ENCODE peak calls at places on chromosome 12, in nine cellular contexts. One of them, this sample, is unnamed.

GRCh38 chr12:54460317-54460935 is 13.0 kb downstream of the GTSF1 start:
- DNase-seq in OCI-LY7: no peak
- DNase-seq in HuH-7.5: no peak
- DNase-seq in KG1: no peak
- DNase-seq in astrocyte: no peak
- DNase-seq in astrocyte of the cerebellum: no peak
- DNase-seq in stimulated activated CD8-positive, alpha-beta memory T cell treated with anti-CD3 and anti-CD28 coated beads, Interleukin-7, amount 100 ng/mL, for 1 hour: no peak
- DNase-seq in HEK293T: no peak
- DNase-seq in ovary: no peak
- DNase-seq in this sample: no peak

GRCh38 chr12:16121953-16122352 is 155.5 kb downstream of the SLC15A5 start:
- DNase-seq in astrocyte: no peak
- DNase-seq in HuH-7.5: no peak
- DNase-seq in astrocyte of the cerebellum: no peak
- DNase-seq in OCI-LY7: no peak
- DNase-seq in HEK293T: no peak
- DNase-seq in stimulated activated CD8-positive, alpha-beta memory T cell treated with anti-CD3 and anti-CD28 coated beads, Interleukin-7, amount 100 ng/mL, for 1 hour: no peak
- DNase-seq in KG1: no peak
- DNase-seq in ovary: no peak
- DNase-seq in this sample: no peak

GRCh38 chr12:5581616-5582367 is 149.9 kb downstream of the NTF3 start:
- DNase-seq in astrocyte: no peak
- DNase-seq in HEK293T: no peak
- DNase-seq in KG1: no peak
- DNase-seq in stimulated activated CD8-positive, alpha-beta memory T cell treated with anti-CD3 and anti-CD28 coated beads, Interleukin-7, amount 100 ng/mL, for 1 hour: no peak
- DNase-seq in astrocyte of the cerebellum: no peak
- DNase-seq in HuH-7.5: no peak
- DNase-seq in ovary: no peak
- DNase-seq in OCI-LY7: no peak
- DNase-seq in this sample: no peak

GRCh38 chr12:124767075-124767821 is 96.4 kb downstream of the SCARB1 start:
- DNase-seq in HuH-7.5: peak; percentile 75
- DNase-seq in astrocyte: no peak
- DNase-seq in KG1: peak; percentile 48
- DNase-seq in HEK293T: peak; percentile 92
- DNase-seq in OCI-LY7: peak; percentile 64
- DNase-seq in ovary: peak; percentile 83
- DNase-seq in stimulated activated CD8-positive, alpha-beta memory T cell treated with anti-CD3 and anti-CD28 coated beads, Interleukin-7, amount 100 ng/mL, for 1 hour: peak; percentile 72
- DNase-seq in astrocyte of the cerebellum: no peak
- DNase-seq in this sample: peak; percentile 54

GRCh38 chr12:16939871-16940306 is 333.9 kb upstream of the LMO3 start:
- DNase-seq in OCI-LY7: peak; percentile 86
- DNase-seq in HEK293T: peak; percentile 76
- DNase-seq in ovary: no peak
- DNase-seq in stimulated activated CD8-positive, alpha-beta memory T cell treated with anti-CD3 and anti-CD28 coated beads, Interleukin-7, amount 100 ng/mL, for 1 hour: no peak
- DNase-seq in HuH-7.5: peak; percentile 19
- DNase-seq in astrocyte of the cerebellum: peak; percentile 67
- DNase-seq in astrocyte: peak; percentile 66
- DNase-seq in KG1: peak; percentile 1
- DNase-seq in this sample: peak; percentile 72

GRCh38 chr12:102816816-102817434 is 100.1 kb downstream of the PAH start:
- DNase-seq in HEK293T: peak; percentile 36
- DNase-seq in stimulated activated CD8-positive, alpha-beta memory T cell treated with anti-CD3 and anti-CD28 coated beads, Interleukin-7, amount 100 ng/mL, for 1 hour: no peak
- DNase-seq in HuH-7.5: no peak
- DNase-seq in astrocyte: peak; percentile 4
- DNase-seq in ovary: no peak
- DNase-seq in OCI-LY7: peak; percentile 27
- DNase-seq in astrocyte of the cerebellum: no peak
- DNase-seq in KG1: no peak
- DNase-seq in this sample: peak; percentile 14

GRCh38 chr12:90683871-90684270 is 271.1 kb downstream of the CCER1 start:
- DNase-seq in OCI-LY7: no peak
- DNase-seq in HuH-7.5: no peak
- DNase-seq in HEK293T: no peak
- DNase-seq in astrocyte: no peak
- DNase-seq in astrocyte of the cerebellum: no peak
- DNase-seq in stimulated activated CD8-positive, alpha-beta memory T cell treated with anti-CD3 and anti-CD28 coated beads, Interleukin-7, amount 100 ng/mL, for 1 hour: no peak
- DNase-seq in KG1: no peak
- DNase-seq in ovary: no peak
- DNase-seq in this sample: no peak

GRCh38 chr12:49733219-49734017 is 7.9 kb upstream of the TMBIM6 start:
- DNase-seq in HuH-7.5: no peak
- DNase-seq in astrocyte of the cerebellum: no peak
- DNase-seq in ovary: no peak
- DNase-seq in astrocyte: no peak
- DNase-seq in OCI-LY7: no peak
- DNase-seq in stimulated activated CD8-positive, alpha-beta memory T cell treated with anti-CD3 and anti-CD28 coated beads, Interleukin-7, amount 100 ng/mL, for 1 hour: no peak
- DNase-seq in KG1: no peak
- DNase-seq in HEK293T: no peak
- DNase-seq in this sample: no peak

GRCh38 chr12:91413591-91413990 is 231.0 kb upstream of the DCN start:
- DNase-seq in astrocyte: peak; percentile 57
- DNase-seq in OCI-LY7: no peak
- DNase-seq in HEK293T: no peak
- DNase-seq in HuH-7.5: no peak
- DNase-seq in stimulated activated CD8-positive, alpha-beta memory T cell treated with anti-CD3 and anti-CD28 coated beads, Interleukin-7, amount 100 ng/mL, for 1 hour: no peak
- DNase-seq in astrocyte of the cerebellum: no peak
- DNase-seq in KG1: no peak
- DNase-seq in ovary: no peak
- DNase-seq in this sample: no peak

GRCh38 chr12:5723711-5724252 is 221.3 kb downstream of the ANO2 start:
- DNase-seq in HuH-7.5: no peak
- DNase-seq in HEK293T: no peak
- DNase-seq in astrocyte: no peak
- DNase-seq in KG1: no peak
- DNase-seq in ovary: no peak
- DNase-seq in astrocyte of the cerebellum: no peak
- DNase-seq in stimulated activated CD8-positive, alpha-beta memory T cell treated with anti-CD3 and anti-CD28 coated beads, Interleukin-7, amount 100 ng/mL, for 1 hour: no peak
- DNase-seq in OCI-LY7: no peak
- DNase-seq in this sample: no peak

GRCh38 chr12:122845041-122845864 is 10.0 kb downstream of the HIP1R start:
- DNase-seq in ovary: no peak
- DNase-seq in KG1: no peak
- DNase-seq in OCI-LY7: no peak
- DNase-seq in stimulated activated CD8-positive, alpha-beta memory T cell treated with anti-CD3 and anti-CD28 coated beads, Interleukin-7, amount 100 ng/mL, for 1 hour: no peak
- DNase-seq in HEK293T: no peak
- DNase-seq in astrocyte: no peak
- DNase-seq in HuH-7.5: no peak
- DNase-seq in astrocyte of the cerebellum: no peak
- DNase-seq in this sample: no peak

GRCh38 chr12:110109037-110109836 is 14.9 kb upstream of the IFT81 start:
- DNase-seq in HEK293T: no peak
- DNase-seq in stimulated activated CD8-positive, alpha-beta memory T cell treated with anti-CD3 and anti-CD28 coated beads, Interleukin-7, amount 100 ng/mL, for 1 hour: no peak
- DNase-seq in KG1: no peak
- DNase-seq in OCI-LY7: no peak
- DNase-seq in HuH-7.5: no peak
- DNase-seq in astrocyte: peak; percentile 100
- DNase-seq in astrocyte of the cerebellum: peak; percentile 100
- DNase-seq in ovary: peak; percentile 86
- DNase-seq in this sample: no peak

GRCh38 chr12:114916531-114916930 is 232.6 kb upstream of the TBX3 start:
- DNase-seq in ovary: no peak
- DNase-seq in astrocyte of the cerebellum: no peak
- DNase-seq in KG1: no peak
- DNase-seq in HEK293T: no peak
- DNase-seq in OCI-LY7: no peak
- DNase-seq in astrocyte: peak; percentile 11
- DNase-seq in HuH-7.5: no peak
- DNase-seq in stimulated activated CD8-positive, alpha-beta memory T cell treated with anti-CD3 and anti-CD28 coated beads, Interleukin-7, amount 100 ng/mL, for 1 hour: no peak
- DNase-seq in this sample: no peak

GRCh38 chr12:120265203-120265482 is 387 bp downstream of the PXN start:
- DNase-seq in HEK293T: no peak
- DNase-seq in astrocyte of the cerebellum: no peak
- DNase-seq in ovary: peak; percentile 52
- DNase-seq in astrocyte: no peak
- DNase-seq in stimulated activated CD8-positive, alpha-beta memory T cell treated with anti-CD3 and anti-CD28 coated beads, Interleukin-7, amount 100 ng/mL, for 1 hour: no peak
- DNase-seq in HuH-7.5: no peak
- DNase-seq in OCI-LY7: no peak
- DNase-seq in KG1: no peak
- DNase-seq in this sample: no peak

GRCh38 chr12:54065677-54066076 is 12.0 kb downstream of the HOXC4 start:
- DNase-seq in astrocyte of the cerebellum: no peak
- DNase-seq in ovary: no peak
- DNase-seq in KG1: no peak
- DNase-seq in stimulated activated CD8-positive, alpha-beta memory T cell treated with anti-CD3 and anti-CD28 coated beads, Interleukin-7, amount 100 ng/mL, for 1 hour: no peak
- DNase-seq in OCI-LY7: no peak
- DNase-seq in astrocyte: no peak
- DNase-seq in HEK293T: no peak
- DNase-seq in HuH-7.5: no peak
- DNase-seq in this sample: no peak

GRCh38 chr12:105319691-105320209 is 10.7 kb upstream of the C12orf75 start:
- DNase-seq in HuH-7.5: no peak
- DNase-seq in astrocyte of the cerebellum: no peak
- DNase-seq in ovary: no peak
- DNase-seq in stimulated activated CD8-positive, alpha-beta memory T cell treated with anti-CD3 and anti-CD28 coated beads, Interleukin-7, amount 100 ng/mL, for 1 hour: no peak
- DNase-seq in KG1: no peak
- DNase-seq in OCI-LY7: peak; percentile 73
- DNase-seq in astrocyte: no peak
- DNase-seq in HEK293T: no peak
- DNase-seq in this sample: no peak

GRCh38 chr12:10720974-10721565 is 2.1 kb downstream of the YBX3 start:
- DNase-seq in KG1: no peak
- DNase-seq in ovary: no peak
- DNase-seq in astrocyte: no peak
- DNase-seq in HEK293T: no peak
- DNase-seq in stimulated activated CD8-positive, alpha-beta memory T cell treated with anti-CD3 and anti-CD28 coated beads, Interleukin-7, amount 100 ng/mL, for 1 hour: no peak
- DNase-seq in OCI-LY7: no peak
- DNase-seq in HuH-7.5: no peak
- DNase-seq in astrocyte of the cerebellum: no peak
- DNase-seq in this sample: no peak